ENCODE peak calls at places on chromosomes 4 and X, in ten cellular contexts. One of them, this sample, is unnamed.

GRCh38 chr4:25448379-25449109 is 71.5 kb downstream of the ANAPC4 start:
- DNase-seq in AG09319: peak; percentile 7
- DNase-seq in AG09309: peak; percentile 75
- DNase-seq in HT1080: no peak
- DNase-seq in NB4: no peak
- DNase-seq in memory B cell: no peak
- DNase-seq in colonic mucosa: no peak
- DNase-seq in right lobe of liver: no peak
- DNase-seq in left cardiac atrium: no peak
- DNase-seq in D341Med: no peak
- DNase-seq in this sample: no peak

GRCh38 chr4:98710831-98711230 is 52.4 kb upstream of the TSPAN5 start:
- DNase-seq in memory B cell: no peak
- DNase-seq in colonic mucosa: no peak
- DNase-seq in HT1080: peak; percentile 10
- DNase-seq in AG09319: no peak
- DNase-seq in NB4: no peak
- DNase-seq in left cardiac atrium: no peak
- DNase-seq in D341Med: no peak
- DNase-seq in AG09309: no peak
- DNase-seq in right lobe of liver: no peak
- DNase-seq in this sample: no peak

GRCh38 chr4:51932261-51932660 is 87.9 kb downstream of the LRRC66 start:
- DNase-seq in AG09309: peak; percentile 81
- DNase-seq in right lobe of liver: no peak
- DNase-seq in left cardiac atrium: peak; percentile 21
- DNase-seq in HT1080: peak; percentile 39
- DNase-seq in AG09319: no peak
- DNase-seq in D341Med: no peak
- DNase-seq in colonic mucosa: no peak
- DNase-seq in memory B cell: no peak
- DNase-seq in NB4: no peak
- DNase-seq in this sample: no peak

GRCh38 chrX:25523574-25523973 is 507.8 kb upstream of the ARX start:
- DNase-seq in colonic mucosa: no peak
- DNase-seq in right lobe of liver: no peak
- DNase-seq in NB4: peak; percentile 47
- DNase-seq in left cardiac atrium: no peak
- DNase-seq in D341Med: peak; percentile 57
- DNase-seq in memory B cell: no peak
- DNase-seq in AG09319: no peak
- DNase-seq in AG09309: no peak
- DNase-seq in HT1080: peak; percentile 48
- DNase-seq in this sample: peak; percentile 3

GRCh38 chr4:145819246-145820181 is 119.1 kb downstream of the ZNF827 start:
- DNase-seq in memory B cell: no peak
- DNase-seq in NB4: no peak
- DNase-seq in left cardiac atrium: no peak
- DNase-seq in right lobe of liver: no peak
- DNase-seq in AG09319: no peak
- DNase-seq in colonic mucosa: no peak
- DNase-seq in AG09309: no peak
- DNase-seq in HT1080: no peak
- DNase-seq in D341Med: no peak
- DNase-seq in this sample: peak; percentile 20

GRCh38 chrX:44071847-44072545 is 98.8 kb upstream of the NDP start:
- DNase-seq in memory B cell: no peak
- DNase-seq in left cardiac atrium: no peak
- DNase-seq in AG09309: no peak
- DNase-seq in AG09319: no peak
- DNase-seq in HT1080: peak; percentile 91
- DNase-seq in D341Med: no peak
- DNase-seq in NB4: no peak
- DNase-seq in right lobe of liver: no peak
- DNase-seq in colonic mucosa: no peak
- DNase-seq in this sample: no peak

GRCh38 chrX:8731579-8732395 is at the start of gene ANOS1:
- DNase-seq in memory B cell: no peak
- DNase-seq in left cardiac atrium: peak; percentile 80
- DNase-seq in D341Med: peak; percentile 31
- DNase-seq in HT1080: peak; percentile 62
- DNase-seq in right lobe of liver: no peak
- DNase-seq in AG09319: no peak
- DNase-seq in colonic mucosa: no peak
- DNase-seq in AG09309: no peak
- DNase-seq in NB4: no peak
- DNase-seq in this sample: peak; percentile 70

GRCh38 chrX:138858438-138858837 is 146.9 kb upstream of the FGF13 start:
- DNase-seq in NB4: no peak
- DNase-seq in D341Med: no peak
- DNase-seq in colonic mucosa: no peak
- DNase-seq in right lobe of liver: no peak
- DNase-seq in memory B cell: no peak
- DNase-seq in left cardiac atrium: no peak
- DNase-seq in AG09319: no peak
- DNase-seq in AG09309: peak; percentile 35
- DNase-seq in HT1080: peak; percentile 75
- DNase-seq in this sample: no peak

GRCh38 chrX:111483876-111484275 is 27.6 kb upstream of the SERTM2 start:
- DNase-seq in HT1080: no peak
- DNase-seq in right lobe of liver: no peak
- DNase-seq in AG09309: no peak
- DNase-seq in left cardiac atrium: no peak
- DNase-seq in memory B cell: no peak
- DNase-seq in AG09319: no peak
- DNase-seq in colonic mucosa: no peak
- DNase-seq in D341Med: no peak
- DNase-seq in NB4: no peak
- DNase-seq in this sample: no peak

GRCh38 chr4:1628892-1629703 is 55.0 kb downstream of the FAM53A start:
- DNase-seq in right lobe of liver: peak; percentile 72
- DNase-seq in left cardiac atrium: peak; percentile 69
- DNase-seq in NB4: peak; percentile 67
- DNase-seq in AG09319: no peak
- DNase-seq in AG09309: no peak
- DNase-seq in colonic mucosa: peak; percentile 67
- DNase-seq in HT1080: peak; percentile 37
- DNase-seq in D341Med: peak; percentile 93
- DNase-seq in memory B cell: peak; percentile 70
- DNase-seq in this sample: peak; percentile 28

GRCh38 chr4:8477095-8477635 is 36.6 kb downstream of the TRMT44 start:
- DNase-seq in D341Med: peak; percentile 16
- DNase-seq in AG09319: no peak
- DNase-seq in colonic mucosa: no peak
- DNase-seq in AG09309: no peak
- DNase-seq in memory B cell: no peak
- DNase-seq in right lobe of liver: no peak
- DNase-seq in left cardiac atrium: no peak
- DNase-seq in NB4: no peak
- DNase-seq in HT1080: no peak
- DNase-seq in this sample: no peak

This sample was measured in prostate gland.